ENCODE peak calls at places on chromosomes 13 and 19, in four cellular contexts. One of them, this sample, is unnamed.

GRCh38 chr13:98584668-98585397 is 7.9 kb upstream of the STK24 start:
- DNase-seq in K562: no peak
- DNase-seq in GM12878: no peak
- DNase-seq in HepG2: no peak
- DNase-seq in this sample: no peak

GRCh38 chr19:18086590-18087138 is at the start of gene IL12RB1:
- DNase-seq in K562: no peak
- DNase-seq in GM12878: peak
- DNase-seq in HepG2: no peak
- DNase-seq in this sample: no peak

GRCh38 chr13:111861766-111862366 is 205.1 kb upstream of the SOX1 start:
- DNase-seq in K562: no peak
- DNase-seq in GM12878: no peak
- DNase-seq in HepG2: no peak
- DNase-seq in this sample: no peak

GRCh38 chr19:17530586-17530985 is 19.1 kb downstream of the PGLS start:
- DNase-seq in K562: no peak
- DNase-seq in GM12878: no peak
- DNase-seq in HepG2: peak
- DNase-seq in this sample: no peak

GRCh38 chr19:50003254-50003788 is 21.9 kb downstream of the VRK3 start:
- DNase-seq in K562: no peak
- DNase-seq in GM12878: no peak
- DNase-seq in HepG2: no peak
- DNase-seq in this sample: no peak

GRCh38 chr19:38862321-38863059 is 12.7 kb upstream of the HNRNPL start:
- DNase-seq in K562: no peak
- DNase-seq in GM12878: no peak
- DNase-seq in HepG2: no peak
- DNase-seq in this sample: peak

GRCh38 chr19:47097396-47098217 is 16.0 kb downstream of the ZC3H4 start:
- DNase-seq in K562: no peak
- DNase-seq in GM12878: no peak
- DNase-seq in HepG2: no peak
- DNase-seq in this sample: no peak

GRCh38 chr19:47609885-47610545 is 1.1 kb downstream of the BICRA start:
- DNase-seq in K562: peak
- DNase-seq in GM12878: no peak
- DNase-seq in HepG2: peak
- DNase-seq in this sample: no peak

GRCh38 chr19:1882089-1882785 is 3.1 kb downstream of the ABHD17A start:
- DNase-seq in K562: no peak
- DNase-seq in GM12878: no peak
- DNase-seq in HepG2: no peak
- DNase-seq in this sample: no peak

GRCh38 chr13:94454906-94455305 is 24.6 kb downstream of the DCT start:
- DNase-seq in K562: no peak
- DNase-seq in GM12878: no peak
- DNase-seq in HepG2: no peak
- DNase-seq in this sample: no peak

GRCh38 chr13:106234656-106235055 is 300.8 kb downstream of the EFNB2 start:
- DNase-seq in K562: no peak
- DNase-seq in GM12878: no peak
- DNase-seq in HepG2: no peak
- DNase-seq in this sample: no peak
- TF ChIP-seq BHLHE40 in K562: no peak
- TF ChIP-seq BHLHE40 in GM12878: no peak
- TF ChIP-seq BHLHE40 in HepG2: no peak
- TF ChIP-seq BHLHE40 in this sample: no peak

GRCh38 chr13:106490887-106491321 is 44.6 kb downstream of the EFNB2 start:
- DNase-seq in K562: no peak
- DNase-seq in GM12878: no peak
- DNase-seq in HepG2: no peak
- DNase-seq in this sample: no peak
- TF ChIP-seq MYC in K562: no peak
- TF ChIP-seq MYC in GM12878: no peak
- TF ChIP-seq MYC in HepG2: no peak
- TF ChIP-seq MYC in this sample: no peak

DNA sequence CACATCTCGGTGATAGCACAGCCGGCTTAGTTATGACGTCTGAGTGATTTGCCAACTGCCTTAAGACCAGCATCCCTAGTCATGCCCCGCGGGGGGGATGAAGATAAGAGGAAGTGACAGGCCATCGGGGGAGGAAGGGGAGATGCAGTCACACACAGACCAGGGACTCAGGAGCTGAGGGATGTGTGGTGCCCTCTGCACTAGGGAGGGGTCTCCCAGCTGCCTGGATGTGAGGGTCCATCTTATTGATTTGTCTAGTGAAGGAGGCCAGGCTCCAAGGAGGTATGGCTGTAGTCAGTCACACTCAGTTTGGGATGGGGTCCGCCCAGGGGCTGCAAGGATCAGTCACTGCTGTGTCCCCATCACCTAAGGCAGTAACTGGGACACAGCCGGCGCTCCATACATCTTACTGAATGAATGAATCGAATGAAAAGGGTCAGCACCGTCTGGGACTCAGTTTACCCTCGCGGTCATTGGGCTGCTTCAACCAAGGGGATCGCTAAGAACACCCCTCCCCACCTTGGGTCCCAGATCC is 19.3 kb upstream of the ERCC1 start:
- DNase-seq in K562: peak
- DNase-seq in GM12878: no peak
- DNase-seq in HepG2: no peak
- DNase-seq in this sample: no peak
- TF ChIP-seq BHLHE40 in K562: peak
- TF ChIP-seq BHLHE40 in GM12878: no peak
- TF ChIP-seq BHLHE40 in HepG2: no peak
- TF ChIP-seq BHLHE40 in this sample: no peak

GRCh38 chr13:26695360-26695705 is 65.3 kb downstream of the GPR12 start:
- DNase-seq in K562: no peak
- DNase-seq in GM12878: no peak
- DNase-seq in HepG2: no peak
- DNase-seq in this sample: no peak

GRCh38 chr13:26695891-26696311 is 64.7 kb downstream of the GPR12 start:
- DNase-seq in K562: no peak
- DNase-seq in GM12878: no peak
- DNase-seq in HepG2: no peak
- DNase-seq in this sample: no peak

GRCh38 chr13:26697069-26697955 is 63.3 kb downstream of the GPR12 start:
- DNase-seq in K562: no peak
- DNase-seq in GM12878: no peak
- DNase-seq in HepG2: no peak
- DNase-seq in this sample: no peak

GRCh38 chr13:26694609-26695359 is 65.8 kb downstream of the GPR12 start:
- DNase-seq in K562: no peak
- DNase-seq in GM12878: no peak
- DNase-seq in HepG2: no peak
- DNase-seq in this sample: no peak

GRCh38 chr13:26693749-26694463 is 66.7 kb downstream of the GPR12 start:
- DNase-seq in K562: no peak
- DNase-seq in GM12878: no peak
- DNase-seq in HepG2: no peak
- DNase-seq in this sample: no peak
- TF ChIP-seq MYC in K562: no peak
- TF ChIP-seq MYC in GM12878: no peak
- TF ChIP-seq MYC in HepG2: no peak
- TF ChIP-seq MYC in this sample: no peak

GRCh38 chr13:79941752-79942151 is 399.2 kb downstream of the SPRY2 start:
- DNase-seq in K562: no peak
- DNase-seq in GM12878: no peak
- DNase-seq in HepG2: no peak
- DNase-seq in this sample: no peak

GRCh38 chr13:79946556-79946955 is 394.4 kb downstream of the SPRY2 start:
- DNase-seq in K562: no peak
- DNase-seq in GM12878: no peak
- DNase-seq in HepG2: no peak
- DNase-seq in this sample: no peak

DNA sequence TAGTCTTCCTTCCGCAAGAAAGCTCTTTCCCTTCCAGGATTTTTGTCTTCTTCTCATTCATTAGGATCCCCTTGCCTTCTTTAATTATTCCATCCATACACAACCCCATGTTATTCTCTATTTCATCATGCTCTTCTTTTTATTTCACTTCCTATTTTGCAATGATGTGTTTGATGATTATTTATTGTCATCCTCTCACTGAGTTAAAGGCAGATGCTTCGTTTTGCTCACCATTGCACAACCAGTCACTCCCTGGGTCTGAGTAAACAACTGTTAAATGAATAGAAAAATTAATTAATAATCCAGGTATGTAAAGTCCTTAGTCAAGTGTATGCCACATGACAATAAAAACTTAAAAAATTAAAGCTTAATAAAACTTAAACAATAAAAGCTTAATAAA is 397.3 kb downstream of the SPRY2 start:
- DNase-seq in K562: no peak
- DNase-seq in GM12878: no peak
- DNase-seq in HepG2: no peak
- DNase-seq in this sample: no peak
- TF ChIP-seq BHLHE40 in K562: no peak
- TF ChIP-seq BHLHE40 in GM12878: no peak
- TF ChIP-seq BHLHE40 in HepG2: no peak
- TF ChIP-seq BHLHE40 in this sample: no peak

GRCh38 chr19:35736913-35737886 is 5.1 kb downstream of the IGFLR1 start:
- DNase-seq in K562: no peak
- DNase-seq in GM12878: no peak
- DNase-seq in HepG2: no peak
- DNase-seq in this sample: peak
- TF ChIP-seq MYC in K562: no peak
- TF ChIP-seq MYC in GM12878: no peak
- TF ChIP-seq MYC in HepG2: no peak
- TF ChIP-seq MYC in this sample: no peak

This sample was measured in A549.